ENCODE peak calls at places on chromosomes 4 and X, in six cellular contexts. One of them, this sample, is unnamed.

GRCh38 chrX:105375816-105376215 is 155.3 kb upstream of the TEX13A start:
- DNase-seq in pancreas: no peak
- DNase-seq in GM06990: no peak
- DNase-seq in fibroblast of lung: peak
- DNase-seq in left ventricle myocardium inferior: no peak
- DNase-seq in stomach: no peak
- DNase-seq in this sample: no peak

GRCh38 chrX:87409113-87409841 is 108.3 kb upstream of the KLHL4 start:
- DNase-seq in GM06990: no peak
- DNase-seq in pancreas: peak
- DNase-seq in left ventricle myocardium inferior: peak
- DNase-seq in stomach: no peak
- DNase-seq in fibroblast of lung: peak
- DNase-seq in this sample: no peak

GRCh38 chrX:100677616-100678181 is 33.7 kb downstream of the SRPX2 start:
- DNase-seq in pancreas: no peak
- DNase-seq in fibroblast of lung: peak
- DNase-seq in stomach: no peak
- DNase-seq in left ventricle myocardium inferior: no peak
- DNase-seq in GM06990: no peak
- DNase-seq in this sample: no peak

GRCh38 chr4:184104419-184105101 is 113.1 kb downstream of the ENPP6 start:
- DNase-seq in stomach: peak
- DNase-seq in GM06990: no peak
- DNase-seq in fibroblast of lung: peak
- DNase-seq in left ventricle myocardium inferior: no peak
- DNase-seq in pancreas: no peak
- DNase-seq in this sample: no peak

GRCh38 chrX:12693754-12694153 is 97.5 kb upstream of the PRPS2 start:
- DNase-seq in pancreas: no peak
- DNase-seq in stomach: no peak
- DNase-seq in GM06990: no peak
- DNase-seq in left ventricle myocardium inferior: no peak
- DNase-seq in fibroblast of lung: no peak
- DNase-seq in this sample: no peak

GRCh38 chrX:45750639-45751038 is 550.0 kb upstream of the DIPK2B start:
- DNase-seq in pancreas: no peak
- DNase-seq in GM06990: no peak
- DNase-seq in fibroblast of lung: peak
- DNase-seq in left ventricle myocardium inferior: peak
- DNase-seq in stomach: peak
- DNase-seq in this sample: no peak

GRCh38 chr4:111802191-111802590 is 343.1 kb upstream of the FAM241A start:
- DNase-seq in fibroblast of lung: no peak
- DNase-seq in pancreas: no peak
- DNase-seq in GM06990: no peak
- DNase-seq in left ventricle myocardium inferior: no peak
- DNase-seq in stomach: no peak
- DNase-seq in this sample: no peak

GRCh38 chr4:24557036-24558022 is 27.0 kb downstream of the DHX15 start:
- DNase-seq in fibroblast of lung: peak
- DNase-seq in pancreas: no peak
- DNase-seq in left ventricle myocardium inferior: no peak
- DNase-seq in GM06990: no peak
- DNase-seq in stomach: no peak
- DNase-seq in this sample: no peak

GRCh38 chr4:90281956-90282355 is 154.8 kb downstream of the CCSER1 start:
- DNase-seq in pancreas: no peak
- DNase-seq in GM06990: no peak
- DNase-seq in left ventricle myocardium inferior: no peak
- DNase-seq in fibroblast of lung: no peak
- DNase-seq in stomach: no peak
- DNase-seq in this sample: no peak

GRCh38 chrX:83819304-83819703 is 41.6 kb upstream of the CYLC1 start:
- DNase-seq in GM06990: no peak
- DNase-seq in pancreas: no peak
- DNase-seq in left ventricle myocardium inferior: no peak
- DNase-seq in fibroblast of lung: no peak
- DNase-seq in stomach: no peak
- DNase-seq in this sample: no peak

GRCh38 chr4:81712714-81713113 is 241.0 kb upstream of the RASGEF1B start:
- DNase-seq in GM06990: no peak
- DNase-seq in stomach: no peak
- DNase-seq in left ventricle myocardium inferior: no peak
- DNase-seq in pancreas: no peak
- DNase-seq in fibroblast of lung: no peak
- DNase-seq in this sample: no peak
- TF ChIP-seq CTCF in GM06990: no peak
- TF ChIP-seq CTCF in stomach: no peak
- TF ChIP-seq CTCF in left ventricle myocardium inferior: no peak
- TF ChIP-seq CTCF in pancreas: no peak
- TF ChIP-seq CTCF in fibroblast of lung: no peak
- TF ChIP-seq CTCF in this sample: no peak

DNA sequence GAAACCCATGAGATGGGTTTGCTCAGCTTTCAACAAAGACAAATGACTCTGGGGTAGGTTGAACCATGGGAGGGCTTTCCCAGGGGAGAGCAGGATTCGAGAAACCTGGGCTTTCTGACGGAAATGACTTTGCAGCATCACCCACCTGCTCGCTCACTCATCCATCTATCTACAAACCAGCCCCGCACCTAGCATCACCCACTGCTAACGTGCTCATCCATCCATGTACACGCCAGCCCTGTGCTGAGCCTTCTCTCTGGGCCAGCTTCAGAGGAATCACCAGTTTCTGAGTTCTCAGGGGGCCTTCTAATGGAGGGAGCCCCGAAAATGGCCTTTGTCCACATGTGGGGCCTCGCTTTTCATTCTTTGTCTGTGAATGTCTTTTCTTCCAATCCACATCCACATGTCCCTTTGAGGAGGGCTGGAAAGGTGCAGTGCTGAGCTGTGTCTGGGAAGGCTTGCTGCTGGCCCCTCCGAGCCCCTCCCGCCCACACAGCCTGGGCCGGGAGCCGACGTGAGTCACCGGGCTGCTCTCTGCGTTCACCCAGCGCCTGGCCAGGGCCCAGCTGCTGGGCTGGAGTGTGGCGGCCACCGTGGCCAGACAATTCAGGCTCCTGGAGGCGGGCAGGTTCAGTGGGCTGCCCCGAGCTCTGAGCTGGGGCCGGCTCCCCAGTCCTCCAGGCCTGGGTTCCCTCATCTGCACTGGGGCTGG is 14.7 kb downstream of the SORCS2 start:
- DNase-seq in GM06990: no peak
- DNase-seq in stomach: peak
- DNase-seq in pancreas: peak
- DNase-seq in fibroblast of lung: peak
- DNase-seq in left ventricle myocardium inferior: peak
- DNase-seq in this sample: peak
- H3K4me3 ChIP-seq in GM06990: no peak
- H3K4me3 ChIP-seq in stomach: no peak
- H3K4me3 ChIP-seq in pancreas: no peak
- H3K4me3 ChIP-seq in fibroblast of lung: no peak
- H3K4me3 ChIP-seq in left ventricle myocardium inferior: no peak
- H3K4me3 ChIP-seq in this sample: no peak

DNA sequence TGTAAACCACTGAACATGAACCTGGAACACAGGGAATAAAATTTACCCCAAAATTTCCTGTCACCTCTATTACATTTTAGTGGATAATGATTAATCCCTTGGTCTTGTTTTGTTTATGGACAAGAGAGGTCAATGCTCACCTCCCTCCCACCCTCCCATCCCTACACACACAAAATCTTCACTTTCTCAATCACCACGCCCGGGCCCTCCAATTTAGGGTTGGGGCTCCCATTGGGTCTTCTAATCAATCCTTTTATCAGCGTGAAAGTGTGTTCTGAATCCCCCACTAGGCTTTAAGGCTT is 23.1 kb downstream of the ABCG2 start:
- DNase-seq in pancreas: no peak
- DNase-seq in stomach: no peak
- DNase-seq in fibroblast of lung: no peak
- DNase-seq in GM06990: no peak
- DNase-seq in left ventricle myocardium inferior: no peak
- DNase-seq in this sample: no peak
- TF ChIP-seq CTCF in pancreas: no peak
- TF ChIP-seq CTCF in stomach: no peak
- TF ChIP-seq CTCF in fibroblast of lung: no peak
- TF ChIP-seq CTCF in GM06990: no peak
- TF ChIP-seq CTCF in left ventricle myocardium inferior: no peak
- TF ChIP-seq CTCF in this sample: no peak

DNA sequence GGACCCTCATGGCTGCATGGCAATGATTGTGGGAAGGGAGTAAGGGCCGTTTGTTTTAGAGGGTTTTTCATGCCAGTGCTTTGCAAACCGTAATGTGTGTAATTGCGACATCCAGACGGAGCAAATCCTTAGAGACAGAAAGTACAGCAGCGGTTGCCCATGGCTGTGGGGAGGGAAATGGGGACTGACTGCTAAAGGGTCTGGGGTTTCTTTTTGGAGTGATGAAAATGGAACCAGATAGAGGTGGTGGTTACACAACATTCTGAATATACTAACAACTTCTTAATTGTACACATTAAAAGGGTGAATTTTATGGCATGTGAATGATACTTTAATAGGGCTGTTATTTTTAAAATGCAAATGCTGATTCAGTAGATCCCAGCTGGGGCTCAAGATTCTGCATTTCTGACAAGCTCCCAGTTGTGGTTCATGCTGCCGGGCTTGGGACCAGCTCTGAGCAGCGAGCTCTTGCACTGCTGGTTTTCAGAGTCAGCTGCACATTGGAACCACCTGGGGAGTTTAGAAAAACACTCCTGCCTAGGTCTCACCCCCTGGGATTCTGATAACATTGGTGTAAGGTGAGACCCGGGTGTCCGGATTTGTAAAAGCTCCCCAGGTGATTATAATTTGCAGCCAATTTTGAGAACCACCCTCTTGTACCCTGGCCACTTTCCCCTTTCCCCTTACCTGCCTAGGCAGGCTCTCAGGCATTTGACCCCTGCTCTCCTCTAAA is 47.7 kb downstream of the PRPS1 start:
- DNase-seq in fibroblast of lung: peak
- DNase-seq in left ventricle myocardium inferior: no peak
- DNase-seq in stomach: no peak
- DNase-seq in pancreas: no peak
- DNase-seq in GM06990: no peak
- DNase-seq in this sample: no peak
- H3K4me3 ChIP-seq in fibroblast of lung: peak
- H3K4me3 ChIP-seq in left ventricle myocardium inferior: peak
- H3K4me3 ChIP-seq in stomach: peak
- H3K4me3 ChIP-seq in pancreas: no peak
- H3K4me3 ChIP-seq in GM06990: peak
- H3K4me3 ChIP-seq in this sample: peak

DNA sequence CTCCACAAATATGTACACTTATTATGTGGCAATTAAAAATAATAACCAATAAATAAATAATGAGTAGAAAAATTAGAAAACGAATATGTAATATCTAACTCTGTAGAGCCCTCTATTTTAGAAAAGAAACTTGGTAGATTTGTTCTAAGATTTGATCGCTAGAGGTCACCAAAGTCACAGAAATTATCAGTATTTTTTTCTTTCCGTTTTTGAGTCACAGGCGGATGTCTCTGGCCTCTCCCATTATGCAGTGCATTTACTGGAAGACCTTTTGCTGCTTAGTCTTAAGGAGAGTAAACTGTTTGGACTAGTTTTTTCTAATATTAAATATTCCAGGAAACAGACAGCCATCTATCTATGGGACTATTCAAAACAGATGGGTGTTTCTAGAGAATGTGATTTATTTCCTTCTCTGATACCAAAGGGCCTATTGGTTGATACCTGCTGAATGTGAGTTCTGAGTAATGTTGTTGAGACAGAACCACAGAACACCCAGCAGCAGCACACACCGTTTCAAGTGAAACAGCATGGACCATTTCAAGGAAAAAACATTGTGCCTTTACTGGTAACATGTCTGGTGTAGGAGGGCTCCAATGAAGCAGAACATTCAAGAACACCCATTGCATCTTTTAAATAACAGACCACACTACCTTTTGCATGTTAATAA is 34.0 kb upstream of the GYPA start:
- DNase-seq in pancreas: no peak
- DNase-seq in fibroblast of lung: peak
- DNase-seq in left ventricle myocardium inferior: no peak
- DNase-seq in GM06990: peak
- DNase-seq in stomach: no peak
- DNase-seq in this sample: peak
- TF ChIP-seq CTCF in pancreas: no peak
- TF ChIP-seq CTCF in fibroblast of lung: peak
- TF ChIP-seq CTCF in left ventricle myocardium inferior: peak
- TF ChIP-seq CTCF in GM06990: peak
- TF ChIP-seq CTCF in stomach: no peak
- TF ChIP-seq CTCF in this sample: peak

This sample was measured in HFF-Myc.